ENCODE peak calls at places on chromosomes 6 and 20, in ten cellular contexts. L is activated T-cell treated with anti-CD3 and anti-CD28 coated beads, Interleukin-2, amount 50 U/mL, for 48 hours; X is LHCN-M2; I is right cardiac atrium; O is amniotic stem cell; W is activated naive CD8-positive, alpha-beta T cell treated with anti-CD3 and anti-CD28 coated beads, Interleukin-2, amount 50 U/mL, for 16 hours; Z is mammary epithelial cell; C is CD4-positive, CD25-positive, alpha-beta regulatory T cell; M is MM.1S; H is hepatocyte. E is an unnamed sample.

GRCh38 chr20:34634392-34634791 is 42.5 kb downstream of the PIGU start:
- DNase-seq in L (no peak), X (no peak), I (no peak), O (no peak), W (no peak), Z (no peak), C (no peak), M (no peak), H (no peak), E (no peak)

GRCh38 chr6:26594730-26595632 is 1.8 kb upstream of the ABT1 start:
- DNase-seq in L (peak; percentile 80), X (peak; percentile 76), I (no peak), O (peak; percentile 46), W (no peak), Z (peak; percentile 77), C (no peak), M (no peak), H (peak; percentile 36), E (no peak)

GRCh38 chr6:87904041-87904440 is 143.6 kb upstream of the SPACA1 start:
- DNase-seq in L (no peak), X (no peak), I (no peak), O (no peak), W (no peak), Z (no peak), C (no peak), M (no peak), H (no peak), E (no peak)

GRCh38 chr6:107419747-107420146 is 39.6 kb downstream of the PDSS2 start:
- DNase-seq in L (no peak), X (peak; percentile 15), I (no peak), O (no peak), W (no peak), Z (no peak), C (no peak), M (no peak), H (no peak), E (peak; percentile 19)

GRCh38 chr6:85675030-85675819 is 32.5 kb upstream of the SYNCRIP start:
- DNase-seq in L (peak; percentile 45), X (peak; percentile 90), I (no peak), O (no peak), W (no peak), Z (peak; percentile 73), C (no peak), M (no peak), H (peak; percentile 31), E (no peak)

GRCh38 chr6:26124550-26125014 is 37.4 kb downstream of the HFE start:
- DNase-seq in L (no peak), X (no peak), I (no peak), O (no peak), W (no peak), Z (no peak), C (no peak), M (peak; percentile 56), H (no peak), E (no peak)

GRCh38 chr20:19828233-19828632 is 70.2 kb downstream of the RIN2 start:
- DNase-seq in L (peak; percentile 27), X (peak; percentile 98), I (no peak), O (no peak), W (no peak), Z (peak; percentile 78), C (no peak), M (peak; percentile 89), H (peak; percentile 39), E (no peak)

GRCh38 chr6:118680452-118681095 is 29.2 kb upstream of the CEP85L start:
- DNase-seq in L (no peak), X (no peak), I (no peak), O (no peak), W (no peak), Z (no peak), C (no peak), M (no peak), H (no peak), E (no peak)

GRCh38 chr6:13813621-13814175 is 659 bp downstream of the MCUR1 start:
- DNase-seq in L (no peak), X (peak; percentile 66), I (peak; percentile 89), O (peak; percentile 39), W (no peak), Z (peak; percentile 47), C (no peak), M (no peak), H (peak; percentile 86), E (peak; percentile 39)

GRCh38 chr20:38450412-38450975 is 15.4 kb upstream of the SNHG17 start:
- DNase-seq in L (no peak), X (peak; percentile 24), I (no peak), O (no peak), W (no peak), Z (no peak), C (no peak), M (no peak), H (no peak), E (no peak)

GRCh38 chr20:58459058-58459743 is 56.0 kb downstream of the APCDD1L start:
- DNase-seq in L (no peak), X (no peak), I (no peak), O (no peak), W (no peak), Z (no peak), C (no peak), M (no peak), H (no peak), E (no peak)

GRCh38 chr6:40914005-40914404 is 125.0 kb downstream of the UNC5CL start:
- DNase-seq in L (no peak), X (no peak), I (no peak), O (no peak), W (no peak), Z (no peak), C (no peak), M (no peak), H (no peak), E (no peak)

GRCh38 chr6:107491059-107491609 is 1.2 kb downstream of the SOBP start:
- DNase-seq in L (peak; percentile 28), X (no peak), I (peak; percentile 92), O (no peak), W (no peak), Z (peak; percentile 9), C (no peak), M (no peak), H (peak; percentile 69), E (no peak)

GRCh38 chr20:64105846-64106434 is 1.4 kb downstream of the NPBWR2 start:
- DNase-seq in L (peak; percentile 11), X (no peak), I (no peak), O (no peak), W (no peak), Z (no peak), C (no peak), M (no peak), H (no peak), E (no peak)

GRCh38 chr6:168154263-168154917 is 75.4 kb upstream of the FRMD1 start:
- DNase-seq in L (no peak), X (no peak), I (no peak), O (no peak), W (no peak), Z (no peak), C (no peak), M (no peak), H (no peak), E (no peak)

GRCh38 chr20:35240083-35240913 is 13.8 kb downstream of the MMP24 start:
- DNase-seq in L (no peak), X (no peak), I (no peak), O (no peak), W (no peak), Z (no peak), C (no peak), M (no peak), H (no peak), E (no peak)

GRCh38 chr20:20368414-20369352 is 779 bp downstream of the INSM1 start:
- DNase-seq in L (peak; percentile 47), X (no peak), I (no peak), O (no peak), W (no peak), Z (peak; percentile 16), C (no peak), M (peak; percentile 21), H (peak; percentile 17), E (no peak)

E was measured in retinal pigment epithelial cell.